ENCODE peak calls at places on chromosome 17, in ten cellular contexts. O, S, F, G, M, U, X, J, I and H are unnamed samples.

GRCh38 chr17:49621946-49622529 is 46.4 kb downstream of the NXPH3 start:
- DNase-seq in F (no peak), J (no peak), M (no peak), S (no peak), G (no peak), U (no peak), O (no peak), I (no peak), X (no peak), H (no peak)

GRCh38 chr17:32774286-32775084 is 102.4 kb downstream of the MYO1D start:
- DNase-seq in O (no peak), S (no peak), J (no peak), I (no peak), U (no peak), M (no peak), G (no peak), X (no peak), F (no peak), H (no peak)

GRCh38 chr17:43468746-43469544 is 14.8 kb upstream of the DHX8 start:
- DNase-seq in F (no peak), U (peak), M (no peak), O (peak), J (no peak), X (peak), S (peak), I (peak), G (no peak), H (no peak)

GRCh38 chr17:61641084-61641483 is 50.1 kb upstream of the NACA2 start:
- DNase-seq in F (no peak), M (no peak), U (no peak), O (no peak), X (no peak), S (no peak), G (no peak), I (no peak), J (no peak), H (no peak)

GRCh38 chr17:48294989-48295892 is 134.8 kb downstream of the SKAP1 start:
- DNase-seq in O (no peak), J (no peak), X (peak), I (peak), F (no peak), M (no peak), U (no peak), G (no peak), S (no peak), H (no peak)

GRCh38 chr17:27459433-27459832 is 3.2 kb downstream of the KSR1 start:
- DNase-seq in O (no peak), I (no peak), J (no peak), G (no peak), M (no peak), F (no peak), U (no peak), X (peak), S (no peak), H (no peak)

GRCh38 chr17:6178959-6179358 is 108.8 kb downstream of the WSCD1 start:
- DNase-seq in J (no peak), M (no peak), S (no peak), F (no peak), O (no peak), U (no peak), X (peak), I (no peak), G (no peak), H (no peak)

GRCh38 chr17:73288534-73289302 is 23.1 kb downstream of the CDC42EP4 start:
- DNase-seq in X (no peak), F (no peak), M (no peak), U (no peak), S (no peak), G (no peak), J (no peak), O (no peak), I (peak), H (no peak)

GRCh38 chr17:45403906-45404490 is 28.7 kb downstream of the ARHGAP27 start:
- DNase-seq in F (no peak), O (no peak), X (no peak), G (no peak), S (no peak), J (no peak), U (no peak), M (no peak), I (no peak), H (no peak)

GRCh38 chr17:83200231-83200699 is 120.9 kb downstream of the METRNL start:
- DNase-seq in I (no peak), O (no peak), G (no peak), F (peak), U (peak), X (no peak), S (no peak), J (no peak), M (peak), H (peak)

GRCh38 chr17:59762022-59762825 is 54.8 kb downstream of the VMP1 start:
- DNase-seq in J (no peak), O (no peak), F (no peak), M (no peak), X (peak), I (peak), U (no peak), G (no peak), S (peak), H (no peak)

GRCh38 chr17:48153711-48154642 is 46.4 kb downstream of the SNX11 start:
- DNase-seq in X (peak), I (peak), S (no peak), M (no peak), G (no peak), U (peak), O (peak), F (no peak), J (no peak), H (no peak)

GRCh38 chr17:80918731-80919130 is 72.9 kb upstream of the CHMP6 start:
- DNase-seq in F (peak), S (no peak), O (no peak), U (no peak), M (no peak), G (no peak), X (no peak), I (no peak), J (no peak), H (no peak)

GRCh38 chr17:68981288-68981687 is 26.1 kb upstream of the ABCA8 start:
- DNase-seq in X (peak), I (no peak), G (no peak), M (no peak), O (peak), J (no peak), U (peak), S (peak), F (no peak), H (no peak)

GRCh38 chr17:72600934-72601333 is 480.1 kb downstream of the SOX9 start:
- DNase-seq in I (peak), J (no peak), X (peak), M (no peak), G (no peak), O (no peak), U (no peak), F (no peak), S (peak), H (no peak)

GRCh38 chr17:67260051-67260987 is 15.3 kb upstream of the HELZ start:
- DNase-seq in J (no peak), F (no peak), X (peak), M (no peak), S (peak), O (no peak), U (peak), G (no peak), I (peak), H (no peak)

GRCh38 chr17:67390006-67390645 is 13.0 kb downstream of the PITPNC1 start:
- DNase-seq in J (no peak), S (no peak), I (no peak), X (no peak), G (no peak), M (no peak), F (no peak), U (no peak), O (no peak), H (peak)

GRCh38 chr17:2344528-2344927 is 7.2 kb downstream of the SGSM2 start:
- DNase-seq in O (no peak), I (no peak), G (no peak), F (no peak), X (peak), J (no peak), M (no peak), S (no peak), U (no peak), H (no peak)

GRCh38 chr17:16380640-16381495 is at the start of gene UBB:
- DNase-seq in I (peak), S (peak), J (peak), O (peak), G (peak), U (peak), M (peak), X (peak), F (peak), H (peak)